ENCODE peak calls at places on chromosome 15, in seven cellular contexts. One of them, this sample, is unnamed.

GRCh38 chr15:65772909-65773308 is 19.2 kb downstream of the DENND4A start:
- DNase-seq in foreskin fibroblast: no peak
- DNase-seq in GDM1: no peak
- DNase-seq in A172: no peak
- DNase-seq in head of caudate nucleus: no peak
- DNase-seq in H1: no peak
- DNase-seq in PC-9: no peak
- DNase-seq in this sample: no peak

GRCh38 chr15:89743011-89743410 is 8.0 kb downstream of the MESP1 start:
- DNase-seq in foreskin fibroblast: no peak
- DNase-seq in GDM1: no peak
- DNase-seq in A172: no peak
- DNase-seq in head of caudate nucleus: no peak
- DNase-seq in H1: no peak
- DNase-seq in PC-9: no peak
- DNase-seq in this sample: no peak

GRCh38 chr15:83320831-83321230 is 36.4 kb upstream of the BNC1 start:
- DNase-seq in foreskin fibroblast: no peak
- DNase-seq in GDM1: no peak
- DNase-seq in A172: peak
- DNase-seq in head of caudate nucleus: no peak
- DNase-seq in H1: no peak
- DNase-seq in PC-9: no peak
- DNase-seq in this sample: no peak

GRCh38 chr15:41350057-41350717 is 17.5 kb downstream of the NUSAP1 start:
- DNase-seq in foreskin fibroblast: no peak
- DNase-seq in GDM1: no peak
- DNase-seq in A172: no peak
- DNase-seq in head of caudate nucleus: no peak
- DNase-seq in H1: no peak
- DNase-seq in PC-9: no peak
- DNase-seq in this sample: no peak

GRCh38 chr15:74133071-74133702 is 2.8 kb downstream of the ISLR2 start:
- DNase-seq in foreskin fibroblast: no peak
- DNase-seq in GDM1: no peak
- DNase-seq in A172: no peak
- DNase-seq in head of caudate nucleus: no peak
- DNase-seq in H1: peak
- DNase-seq in PC-9: no peak
- DNase-seq in this sample: no peak

GRCh38 chr15:65576669-65577068 is 34.3 kb downstream of the INTS14 start:
- DNase-seq in foreskin fibroblast: peak
- DNase-seq in GDM1: no peak
- DNase-seq in A172: peak
- DNase-seq in head of caudate nucleus: no peak
- DNase-seq in H1: no peak
- DNase-seq in PC-9: no peak
- DNase-seq in this sample: no peak

GRCh38 chr15:59329570-59330350 is 42.9 kb downstream of the MYO1E start:
- DNase-seq in foreskin fibroblast: no peak
- DNase-seq in GDM1: no peak
- DNase-seq in A172: no peak
- DNase-seq in head of caudate nucleus: no peak
- DNase-seq in H1: no peak
- DNase-seq in PC-9: no peak
- DNase-seq in this sample: no peak

GRCh38 chr15:56587686-56588085 is 122.7 kb upstream of the MNS1 start:
- DNase-seq in foreskin fibroblast: no peak
- DNase-seq in GDM1: no peak
- DNase-seq in A172: peak
- DNase-seq in head of caudate nucleus: no peak
- DNase-seq in H1: no peak
- DNase-seq in PC-9: no peak
- DNase-seq in this sample: no peak

GRCh38 chr15:25663515-25663914 is 199.6 kb downstream of the ATP10A start:
- DNase-seq in foreskin fibroblast: no peak
- DNase-seq in GDM1: no peak
- DNase-seq in A172: no peak
- DNase-seq in head of caudate nucleus: no peak
- DNase-seq in H1: no peak
- DNase-seq in PC-9: no peak
- DNase-seq in this sample: no peak

GRCh38 chr15:52657338-52657737 is 21.9 kb downstream of the ATOSA start:
- DNase-seq in foreskin fibroblast: peak
- DNase-seq in GDM1: no peak
- DNase-seq in A172: peak
- DNase-seq in head of caudate nucleus: no peak
- DNase-seq in H1: no peak
- DNase-seq in PC-9: no peak
- DNase-seq in this sample: no peak

GRCh38 chr15:78432664-78433063 is 5.4 kb upstream of the IREB2 start:
- DNase-seq in foreskin fibroblast: no peak
- DNase-seq in GDM1: no peak
- DNase-seq in A172: no peak
- DNase-seq in head of caudate nucleus: no peak
- DNase-seq in H1: no peak
- DNase-seq in PC-9: no peak
- DNase-seq in this sample: no peak

GRCh38 chr15:101348643-101349496 is 53.8 kb upstream of the SNRPA1 start:
- DNase-seq in foreskin fibroblast: no peak
- DNase-seq in GDM1: no peak
- DNase-seq in A172: peak
- DNase-seq in head of caudate nucleus: no peak
- DNase-seq in H1: no peak
- DNase-seq in PC-9: peak
- DNase-seq in this sample: no peak

GRCh38 chr15:57500979-57501576 is 90.6 kb upstream of the MYZAP start:
- DNase-seq in foreskin fibroblast: no peak
- DNase-seq in GDM1: no peak
- DNase-seq in A172: peak
- DNase-seq in head of caudate nucleus: no peak
- DNase-seq in H1: no peak
- DNase-seq in PC-9: no peak
- DNase-seq in this sample: no peak

GRCh38 chr15:77036537-77037474 is 34.1 kb downstream of the TSPAN3 start:
- DNase-seq in foreskin fibroblast: no peak
- DNase-seq in GDM1: no peak
- DNase-seq in A172: no peak
- DNase-seq in head of caudate nucleus: peak
- DNase-seq in H1: peak
- DNase-seq in PC-9: no peak
- DNase-seq in this sample: peak

GRCh38 chr15:96428742-96429141 is 98.2 kb downstream of the NR2F2 start:
- DNase-seq in foreskin fibroblast: peak
- DNase-seq in GDM1: no peak
- DNase-seq in A172: peak
- DNase-seq in head of caudate nucleus: no peak
- DNase-seq in H1: no peak
- DNase-seq in PC-9: peak
- DNase-seq in this sample: no peak

GRCh38 chr15:70466305-70466704 is 297.1 kb downstream of the UACA start:
- DNase-seq in foreskin fibroblast: no peak
- DNase-seq in GDM1: peak
- DNase-seq in A172: no peak
- DNase-seq in head of caudate nucleus: no peak
- DNase-seq in H1: no peak
- DNase-seq in PC-9: no peak
- DNase-seq in this sample: no peak

GRCh38 chr15:101357333-101357732 is 62.3 kb upstream of the SNRPA1 start:
- DNase-seq in foreskin fibroblast: no peak
- DNase-seq in GDM1: no peak
- DNase-seq in A172: no peak
- DNase-seq in head of caudate nucleus: no peak
- DNase-seq in H1: peak
- DNase-seq in PC-9: no peak
- DNase-seq in this sample: no peak

GRCh38 chr15:73686781-73687256 is 2.6 kb downstream of the CD276 start:
- DNase-seq in foreskin fibroblast: peak
- DNase-seq in GDM1: no peak
- DNase-seq in A172: peak
- DNase-seq in head of caudate nucleus: peak
- DNase-seq in H1: no peak
- DNase-seq in PC-9: no peak
- DNase-seq in this sample: no peak

GRCh38 chr15:65259367-65259781 is 27.3 kb downstream of the PARP16 start:
- DNase-seq in foreskin fibroblast: no peak
- DNase-seq in GDM1: no peak
- DNase-seq in A172: no peak
- DNase-seq in head of caudate nucleus: no peak
- DNase-seq in H1: no peak
- DNase-seq in PC-9: no peak
- DNase-seq in this sample: no peak

GRCh38 chr15:38154255-38154654 is 98.4 kb upstream of the SPRED1 start:
- DNase-seq in foreskin fibroblast: no peak
- DNase-seq in GDM1: no peak
- DNase-seq in A172: no peak
- DNase-seq in head of caudate nucleus: no peak
- DNase-seq in H1: no peak
- DNase-seq in PC-9: no peak
- DNase-seq in this sample: no peak